ENCODE peak calls at places on chromosome 5, in six cellular contexts. One of them, this sample, is unnamed.

GRCh38 chr5:43020294-43020711 is 19.8 kb downstream of the ANXA2R start:
- DNase-seq in mucosa of descending colon: peak
- DNase-seq in H1: no peak
- DNase-seq in tibial artery: no peak
- DNase-seq in dorsolateral prefrontal cortex: no peak
- DNase-seq in AG04450: no peak
- DNase-seq in this sample: peak

GRCh38 chr5:68661237-68661636 is 432.6 kb upstream of the SLC30A5 start:
- DNase-seq in mucosa of descending colon: peak
- DNase-seq in H1: peak
- DNase-seq in tibial artery: no peak
- DNase-seq in dorsolateral prefrontal cortex: no peak
- DNase-seq in AG04450: no peak
- DNase-seq in this sample: peak

GRCh38 chr5:5492087-5492933 is 69.8 kb downstream of the ICE1 start:
- DNase-seq in mucosa of descending colon: peak
- DNase-seq in H1: no peak
- DNase-seq in tibial artery: no peak
- DNase-seq in dorsolateral prefrontal cortex: no peak
- DNase-seq in AG04450: no peak
- DNase-seq in this sample: peak

GRCh38 chr5:65102826-65103673 is 334.3 kb downstream of the CWC27 start:
- DNase-seq in mucosa of descending colon: peak
- DNase-seq in H1: no peak
- DNase-seq in tibial artery: peak
- DNase-seq in dorsolateral prefrontal cortex: peak
- DNase-seq in AG04450: no peak
- DNase-seq in this sample: peak

GRCh38 chr5:151686673-151687378 is at the start of gene SPARC:
- DNase-seq in mucosa of descending colon: peak
- DNase-seq in H1: peak
- DNase-seq in tibial artery: peak
- DNase-seq in dorsolateral prefrontal cortex: no peak
- DNase-seq in AG04450: peak
- DNase-seq in this sample: peak

GRCh38 chr5:169668732-169669131 is 31.7 kb downstream of the DOCK2 start:
- DNase-seq in mucosa of descending colon: no peak
- DNase-seq in H1: no peak
- DNase-seq in tibial artery: no peak
- DNase-seq in dorsolateral prefrontal cortex: no peak
- DNase-seq in AG04450: no peak
- DNase-seq in this sample: peak

GRCh38 chr5:2029206-2029605 is 146.5 kb upstream of the IRX4 start:
- DNase-seq in mucosa of descending colon: no peak
- DNase-seq in H1: no peak
- DNase-seq in tibial artery: no peak
- DNase-seq in dorsolateral prefrontal cortex: no peak
- DNase-seq in AG04450: no peak
- DNase-seq in this sample: no peak

GRCh38 chr5:98368141-98368540 is 405.3 kb upstream of the RGMB start:
- DNase-seq in mucosa of descending colon: no peak
- DNase-seq in H1: no peak
- DNase-seq in tibial artery: no peak
- DNase-seq in dorsolateral prefrontal cortex: no peak
- DNase-seq in AG04450: no peak
- DNase-seq in this sample: no peak

GRCh38 chr5:63125392-63125791 is 546.8 kb downstream of the LRRC70 start:
- DNase-seq in mucosa of descending colon: no peak
- DNase-seq in H1: no peak
- DNase-seq in tibial artery: no peak
- DNase-seq in dorsolateral prefrontal cortex: no peak
- DNase-seq in AG04450: no peak
- DNase-seq in this sample: no peak

GRCh38 chr5:91123896-91124295 is 259.2 kb downstream of the ARRDC3 start:
- DNase-seq in mucosa of descending colon: no peak
- DNase-seq in H1: no peak
- DNase-seq in tibial artery: no peak
- DNase-seq in dorsolateral prefrontal cortex: no peak
- DNase-seq in AG04450: no peak
- DNase-seq in this sample: peak

GRCh38 chr5:111248571-111248970 is 24.4 kb downstream of the CAMK4 start:
- DNase-seq in mucosa of descending colon: no peak
- DNase-seq in H1: no peak
- DNase-seq in tibial artery: no peak
- DNase-seq in dorsolateral prefrontal cortex: no peak
- DNase-seq in AG04450: no peak
- DNase-seq in this sample: no peak

GRCh38 chr5:116685931-116686330 is 111.3 kb upstream of the SEMA6A start:
- DNase-seq in mucosa of descending colon: no peak
- DNase-seq in H1: no peak
- DNase-seq in tibial artery: no peak
- DNase-seq in dorsolateral prefrontal cortex: no peak
- DNase-seq in AG04450: no peak
- DNase-seq in this sample: no peak

GRCh38 chr5:134543820-134544692 is 18.6 kb downstream of the JADE2 start:
- DNase-seq in mucosa of descending colon: no peak
- DNase-seq in H1: no peak
- DNase-seq in tibial artery: no peak
- DNase-seq in dorsolateral prefrontal cortex: no peak
- DNase-seq in AG04450: no peak
- DNase-seq in this sample: no peak

GRCh38 chr5:43773032-43773830 is 170.3 kb downstream of the NNT start:
- DNase-seq in mucosa of descending colon: no peak
- DNase-seq in H1: peak
- DNase-seq in tibial artery: no peak
- DNase-seq in dorsolateral prefrontal cortex: no peak
- DNase-seq in AG04450: peak
- DNase-seq in this sample: peak

GRCh38 chr5:88190106-88190834 is 78.4 kb downstream of the TMEM161B start:
- DNase-seq in mucosa of descending colon: no peak
- DNase-seq in H1: peak
- DNase-seq in tibial artery: no peak
- DNase-seq in dorsolateral prefrontal cortex: no peak
- DNase-seq in AG04450: no peak
- DNase-seq in this sample: no peak

GRCh38 chr5:145510324-145510723 is 324.8 kb downstream of the PRELID2 start:
- DNase-seq in mucosa of descending colon: no peak
- DNase-seq in H1: no peak
- DNase-seq in tibial artery: no peak
- DNase-seq in dorsolateral prefrontal cortex: no peak
- DNase-seq in AG04450: peak
- DNase-seq in this sample: peak

GRCh38 chr5:65721050-65721774 is 697 bp downstream of the SGTB start:
- DNase-seq in mucosa of descending colon: peak
- DNase-seq in H1: no peak
- DNase-seq in tibial artery: peak
- DNase-seq in dorsolateral prefrontal cortex: peak
- DNase-seq in AG04450: peak
- DNase-seq in this sample: peak

GRCh38 chr5:165139730-165140129 is 1634.3 kb downstream of the MAT2B start:
- DNase-seq in mucosa of descending colon: no peak
- DNase-seq in H1: no peak
- DNase-seq in tibial artery: no peak
- DNase-seq in dorsolateral prefrontal cortex: no peak
- DNase-seq in AG04450: no peak
- DNase-seq in this sample: no peak

GRCh38 chr5:150255659-150256415 is 33.7 kb downstream of the CAMK2A start:
- DNase-seq in mucosa of descending colon: no peak
- DNase-seq in H1: no peak
- DNase-seq in tibial artery: no peak
- DNase-seq in dorsolateral prefrontal cortex: no peak
- DNase-seq in AG04450: no peak
- DNase-seq in this sample: peak

GRCh38 chr5:147935032-147935431 is 28.7 kb upstream of the C5orf46 start:
- DNase-seq in mucosa of descending colon: peak
- DNase-seq in H1: peak
- DNase-seq in tibial artery: no peak
- DNase-seq in dorsolateral prefrontal cortex: no peak
- DNase-seq in AG04450: no peak
- DNase-seq in this sample: peak

GRCh38 chr5:137866541-137867388 is 895 bp upstream of the MYOT start:
- DNase-seq in mucosa of descending colon: no peak
- DNase-seq in H1: no peak
- DNase-seq in tibial artery: no peak
- DNase-seq in dorsolateral prefrontal cortex: no peak
- DNase-seq in AG04450: no peak
- DNase-seq in this sample: no peak
- H3K4me3 ChIP-seq in mucosa of descending colon: no peak
- H3K4me3 ChIP-seq in H1: no peak
- H3K4me3 ChIP-seq in tibial artery: no peak
- H3K4me3 ChIP-seq in dorsolateral prefrontal cortex: no peak
- H3K4me3 ChIP-seq in AG04450: no peak
- H3K4me3 ChIP-seq in this sample: no peak

GRCh38 chr5:132438931-132439330 is 51.6 kb downstream of the IRF1 start:
- DNase-seq in mucosa of descending colon: no peak
- DNase-seq in H1: no peak
- DNase-seq in tibial artery: peak
- DNase-seq in dorsolateral prefrontal cortex: no peak
- DNase-seq in AG04450: no peak
- DNase-seq in this sample: no peak
- TF ChIP-seq CTCF in mucosa of descending colon: no peak
- TF ChIP-seq CTCF in H1: no peak
- TF ChIP-seq CTCF in tibial artery: peak
- TF ChIP-seq CTCF in dorsolateral prefrontal cortex: no peak
- TF ChIP-seq CTCF in AG04450: no peak
- TF ChIP-seq CTCF in this sample: no peak

GRCh38 chr5:109692852-109693251 is 3.1 kb downstream of the MAN2A1 start:
- DNase-seq in mucosa of descending colon: no peak
- DNase-seq in H1: no peak
- DNase-seq in tibial artery: no peak
- DNase-seq in dorsolateral prefrontal cortex: no peak
- DNase-seq in AG04450: no peak
- DNase-seq in this sample: no peak
- H3K4me3 ChIP-seq in mucosa of descending colon: no peak
- H3K4me3 ChIP-seq in H1: no peak
- H3K4me3 ChIP-seq in tibial artery: peak
- H3K4me3 ChIP-seq in dorsolateral prefrontal cortex: peak
- H3K4me3 ChIP-seq in AG04450: peak
- H3K4me3 ChIP-seq in this sample: no peak

GRCh38 chr5:137203011-137203632 is 296.0 kb downstream of the SPOCK1 start:
- DNase-seq in mucosa of descending colon: no peak
- DNase-seq in H1: no peak
- DNase-seq in tibial artery: no peak
- DNase-seq in dorsolateral prefrontal cortex: no peak
- DNase-seq in AG04450: no peak
- DNase-seq in this sample: no peak

GRCh38 chr5:137200906-137201305 is 298.2 kb downstream of the SPOCK1 start:
- DNase-seq in mucosa of descending colon: no peak
- DNase-seq in H1: peak
- DNase-seq in tibial artery: no peak
- DNase-seq in dorsolateral prefrontal cortex: no peak
- DNase-seq in AG04450: no peak
- DNase-seq in this sample: no peak

GRCh38 chr5:137199201-137199600 is 299.9 kb downstream of the SPOCK1 start:
- DNase-seq in mucosa of descending colon: no peak
- DNase-seq in H1: no peak
- DNase-seq in tibial artery: no peak
- DNase-seq in dorsolateral prefrontal cortex: no peak
- DNase-seq in AG04450: no peak
- DNase-seq in this sample: no peak

GRCh38 chr5:137201876-137202275 is 297.2 kb downstream of the SPOCK1 start:
- DNase-seq in mucosa of descending colon: peak
- DNase-seq in H1: no peak
- DNase-seq in tibial artery: no peak
- DNase-seq in dorsolateral prefrontal cortex: no peak
- DNase-seq in AG04450: no peak
- DNase-seq in this sample: peak

DNA sequence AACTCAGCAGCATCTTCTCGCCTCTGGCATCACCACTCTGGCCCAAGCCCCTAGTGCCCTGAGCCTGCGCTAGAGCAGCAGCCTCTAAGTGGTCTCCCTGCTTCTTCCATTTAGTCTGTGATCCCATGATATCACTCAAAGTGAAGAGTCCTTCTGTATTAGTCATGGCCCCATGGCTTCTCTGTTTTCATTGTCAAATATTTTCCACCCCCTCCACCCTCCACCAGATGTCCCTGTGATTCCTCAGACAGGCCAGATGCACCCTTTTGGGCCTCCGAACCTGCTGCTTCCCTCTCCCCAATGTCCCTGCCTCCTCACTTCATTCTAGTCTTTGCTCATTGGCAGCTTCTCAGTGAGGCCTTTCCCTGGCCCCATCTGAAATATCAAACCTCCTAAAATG is 299.2 kb downstream of the SPOCK1 start:
- DNase-seq in mucosa of descending colon: no peak
- DNase-seq in H1: peak
- DNase-seq in tibial artery: no peak
- DNase-seq in dorsolateral prefrontal cortex: no peak
- DNase-seq in AG04450: no peak
- DNase-seq in this sample: peak
- TF ChIP-seq CTCF in mucosa of descending colon: no peak
- TF ChIP-seq CTCF in H1: no peak
- TF ChIP-seq CTCF in tibial artery: no peak
- TF ChIP-seq CTCF in dorsolateral prefrontal cortex: no peak
- TF ChIP-seq CTCF in AG04450: no peak
- TF ChIP-seq CTCF in this sample: peak

This sample was measured in cardiac fibroblast.